ENCODE peak calls at places on chromosomes 4 and X, in four cellular contexts. M is IMR-90, K is heart left ventricle, G is WERI-Rb-1. E is an unnamed sample.

GRCh38 chr4:111854494-111855087 is 290.7 kb upstream of the FAM241A start:
- DNase-seq in M (peak; percentile 30), K (no peak), G (peak; percentile 46), E (peak; percentile 1)

GRCh38 chr4:182143086-182143821 is 99.9 kb upstream of the TENM3 start:
- DNase-seq in M (peak; percentile 29), K (no peak), G (peak; percentile 33), E (peak; percentile 52)

GRCh38 chrX:16851421-16851820 is 18.7 kb downstream of the RBBP7 start:
- DNase-seq in M (peak; percentile 27), K (no peak), G (no peak), E (no peak)

GRCh38 chrX:15600071-15600470 is 689 bp downstream of the ACE2 start:
- DNase-seq in M (no peak), K (no peak), G (no peak), E (no peak)

GRCh38 chrX:136168929-136169735 is 21.8 kb downstream of the FHL1 start:
- DNase-seq in M (peak; percentile 97), K (peak; percentile 64), G (no peak), E (peak; percentile 51)

GRCh38 chr4:3613980-3614730 is 81.9 kb upstream of the LRPAP1 start:
- DNase-seq in M (no peak), K (no peak), G (no peak), E (peak; percentile 66)

GRCh38 chrX:120749141-120749846 is 119.4 kb upstream of the C1GALT1C1 start:
- DNase-seq in M (no peak), K (no peak), G (no peak), E (no peak)

GRCh38 chr4:183443609-183444148 is 757 bp upstream of the CDKN2AIP start:
- DNase-seq in M (peak; percentile 52), K (no peak), G (peak; percentile 82), E (no peak)

GRCh38 chrX:104370089-104370488 is 115.4 kb upstream of the ESX1 start:
- DNase-seq in M (no peak), K (no peak), G (no peak), E (peak; percentile 38)

GRCh38 chrX:56728321-56728720 is 722 bp upstream of the NBDY start:
- DNase-seq in M (no peak), K (no peak), G (no peak), E (no peak)
- H3K4me3 ChIP-seq in M (no peak overlapping the region), K (no peak overlapping the region), G (peak overlapping the region; percentile 69), E (no peak overlapping the region)

DNA sequence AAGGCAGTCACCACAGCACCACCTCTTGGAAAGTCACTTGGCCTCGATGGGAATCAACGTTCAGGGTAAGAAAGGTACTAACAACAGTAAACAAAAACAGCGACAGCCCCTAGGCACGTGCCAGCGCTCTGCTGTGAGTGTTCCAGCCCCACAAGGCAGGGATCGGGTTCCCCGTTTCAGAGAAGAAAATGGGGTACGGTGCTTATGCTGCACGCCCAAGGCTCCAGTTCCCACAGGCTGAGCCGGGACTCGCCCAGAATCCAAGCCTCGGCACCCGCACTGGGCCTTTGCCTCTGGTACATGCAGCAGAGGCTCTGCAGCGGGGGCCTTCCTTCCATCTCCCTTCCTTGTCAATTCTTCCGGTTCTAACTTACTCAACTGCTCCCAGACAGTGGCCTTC is 37.3 kb downstream of the WDR1 start:
- DNase-seq in M (no peak), K (no peak), G (no peak), E (peak; percentile 30)
- H3K36me3 ChIP-seq in M (peaks cover 96% of the 10 kb centered on the region), K (peaks cover 99% of the 10 kb centered on the region), G (peaks cover 92% of the 10 kb centered on the region), E (peaks cover 78% of the 10 kb centered on the region)

GRCh38 chr4:570754-571153 is 5.3 kb downstream of the TMEM271 start:
- DNase-seq in M (no peak), K (no peak), G (no peak), E (no peak)
- H3K27me3 ChIP-seq in M (peaks cover 24% of the 10 kb centered on the region), K (peaks cover 65% of the 10 kb centered on the region), G (no peaks in the 10 kb centered on the region), E (peaks cover 35% of the 10 kb centered on the region)

DNA sequence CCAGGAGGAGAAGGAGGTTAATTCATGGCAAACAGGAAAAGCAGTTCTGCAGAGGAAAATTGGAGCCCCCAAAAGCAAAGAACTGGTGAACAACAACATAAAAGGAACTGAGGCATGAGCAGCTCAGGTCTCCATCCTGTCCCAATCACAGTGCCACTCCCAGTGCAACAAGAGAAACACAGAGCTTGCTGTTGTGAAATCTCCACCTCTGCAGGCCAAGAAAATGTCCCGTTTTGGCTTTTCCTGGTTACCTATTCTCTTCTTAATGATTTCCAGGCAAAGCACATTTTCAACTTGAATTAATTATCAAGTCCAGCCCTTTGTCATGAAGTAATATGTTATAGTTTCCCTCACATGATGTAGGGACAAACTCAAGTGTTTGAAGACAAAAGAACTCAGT is 778 bp downstream of the C1QTNF7 start:
- DNase-seq in M (no peak), K (no peak), G (no peak), E (no peak)
- H3K4me3 ChIP-seq in M (no peak overlapping the region), K (no peak overlapping the region), G (no peak overlapping the region), E (no peak overlapping the region)

GRCh38 chr4:2507259-2507658 is 29.2 kb upstream of the FAM193A start:
- DNase-seq in M (no peak), K (no peak), G (no peak), E (no peak)

GRCh38 chr4:2511645-2512131 is 24.8 kb upstream of the FAM193A start:
- DNase-seq in M (no peak), K (no peak), G (no peak), E (no peak)

GRCh38 chr4:2507855-2508254 is 28.6 kb upstream of the FAM193A start:
- DNase-seq in M (no peak), K (no peak), G (no peak), E (no peak)

GRCh38 chr4:2512396-2513135 is 23.9 kb upstream of the FAM193A start:
- DNase-seq in M (no peak), K (no peak), G (no peak), E (no peak)

GRCh38 chr4:2510351-2511259 is 25.8 kb upstream of the FAM193A start:
- DNase-seq in M (no peak), K (no peak), G (no peak), E (no peak)
- H3K36me3 ChIP-seq in M (peaks cover 64% of the 10 kb centered on the region), K (peaks cover 75% of the 10 kb centered on the region), G (peaks cover 78% of the 10 kb centered on the region), E (peaks cover 48% of the 10 kb centered on the region)

DNA sequence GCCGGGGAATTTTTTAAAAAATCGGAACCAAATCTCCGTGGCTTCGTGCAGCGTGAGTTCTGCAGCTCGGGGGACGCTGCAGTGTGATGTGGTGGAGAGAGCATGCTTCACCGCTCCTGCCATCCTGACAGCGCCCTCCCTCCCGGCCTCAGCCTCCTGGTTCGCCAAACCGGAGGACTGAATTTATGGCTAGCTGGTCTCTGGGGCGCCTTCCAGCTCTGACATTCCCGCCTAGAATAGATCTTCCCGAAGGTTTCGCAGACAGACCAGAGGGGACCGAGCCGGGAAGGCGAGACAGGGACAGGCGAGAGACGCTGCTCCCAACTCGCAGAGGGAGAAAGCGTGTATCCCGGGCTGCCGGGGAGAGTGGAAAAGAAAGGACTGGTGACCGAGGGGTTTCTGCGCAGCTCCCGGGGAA is 25.9 kb downstream of the HOPX start:
- DNase-seq in M (peak; percentile 12), K (peak; percentile 36), G (no peak), E (peak; percentile 75)
- H3K27me3 ChIP-seq in M (peaks cover 43% of the 10 kb centered on the region), K (peaks cover 27% of the 10 kb centered on the region), G (peaks cover 3% of the 10 kb centered on the region), E (peaks cover 69% of the 10 kb centered on the region)

GRCh38 chr4:153488006-153488718 is 22.0 kb downstream of the TMEM131L start:
- DNase-seq in M (peak; percentile 53), K (peak; percentile 39), G (no peak), E (peak; percentile 68)
- H3K4me3 ChIP-seq in M (no peak overlapping the region), K (peak overlapping the region; percentile 1), G (no peak overlapping the region), E (no peak overlapping the region)